ENCODE peak calls at places on chromosomes 13 and 19, in ten cellular contexts. P is left lobe of liver; F is upper lobe of right lung; M is RWPE1; U is stimulated activated CD8-positive, alpha-beta memory T cell treated with anti-CD3 and anti-CD28 coated beads, Interleukin-7, amount 100 ng/mL, for 1 hour; H is GM04503; D is astrocyte of the hippocampus; G is ELR; Z is A549; O is nucleus accumbens. L is an unnamed sample.

GRCh38 chr13:112619730-112620639 is 32.0 kb upstream of the TUBGCP3 start:
- DNase-seq in P (no peak), F (no peak), M (peak; percentile 42), U (no peak), H (no peak), D (peak; percentile 71), G (peak; percentile 19), Z (no peak), O (no peak), L (no peak)

GRCh38 chr13:43229506-43229905 is 206.1 kb downstream of the DNAJC15 start:
- DNase-seq in P (no peak), F (no peak), M (no peak), U (no peak), H (no peak), D (peak; percentile 57), G (peak; percentile 87), Z (no peak), O (no peak), L (no peak)

GRCh38 chr19:3547301-3547731 is 8.3 kb downstream of the TEKTIP1 start:
- DNase-seq in P (no peak), F (no peak), M (no peak), U (no peak), H (no peak), D (no peak), G (peak; percentile 56), Z (no peak), O (no peak), L (no peak)

GRCh38 chr13:113764793-113765190 is 5.8 kb downstream of the TMEM255B start:
- DNase-seq in P (no peak), F (peak; percentile 55), M (no peak), U (no peak), H (no peak), D (no peak), G (no peak), Z (no peak), O (no peak), L (no peak)

GRCh38 chr13:105165449-105166125 is 1369.9 kb downstream of the EFNB2 start:
- DNase-seq in P (no peak), F (peak; percentile 71), M (no peak), U (no peak), H (no peak), D (no peak), G (no peak), Z (no peak), O (no peak), L (no peak)

GRCh38 chr13:105377452-105377851 is 1158.0 kb downstream of the EFNB2 start:
- DNase-seq in P (no peak), F (no peak), M (no peak), U (no peak), H (no peak), D (no peak), G (no peak), Z (no peak), O (no peak), L (no peak)

GRCh38 chr13:112782433-112783010 is 92.7 kb downstream of the ATP11A start:
- DNase-seq in P (peak; percentile 32), F (no peak), M (no peak), U (no peak), H (no peak), D (peak; percentile 56), G (no peak), Z (no peak), O (no peak), L (no peak)

GRCh38 chr19:13872695-13873389 is 4.1 kb upstream of the NANOS3 start:
- DNase-seq in P (no peak), F (no peak), M (no peak), U (no peak), H (no peak), D (peak; percentile 26), G (peak; percentile 25), Z (peak; percentile 71), O (no peak), L (no peak)

GRCh38 chr13:84567848-84568247 is 685.6 kb upstream of the SLITRK1 start:
- DNase-seq in P (no peak), F (no peak), M (no peak), U (no peak), H (no peak), D (no peak), G (no peak), Z (no peak), O (no peak), L (no peak)

GRCh38 chr13:69571606-69572323 is 535.9 kb upstream of the ATXN8OS start:
- DNase-seq in P (no peak), F (no peak), M (no peak), U (no peak), H (no peak), D (peak; percentile 12), G (no peak), Z (no peak), O (no peak), L (no peak)

GRCh38 chr19:16216744-16217670 is 19.3 kb downstream of the AP1M1 start:
- DNase-seq in P (no peak), F (no peak), M (no peak), U (no peak), H (no peak), D (no peak), G (no peak), Z (no peak), O (no peak), L (no peak)

GRCh38 chr13:44967656-44968451 is 21.4 kb downstream of the NUFIP1 start:
- DNase-seq in P (no peak), F (no peak), M (no peak), U (no peak), H (no peak), D (peak; percentile 35), G (peak; percentile 11), Z (no peak), O (no peak), L (no peak)

GRCh38 chr19:6415592-6416190 is 8.9 kb downstream of the KHSRP start:
- DNase-seq in P (no peak), F (no peak), M (no peak), U (no peak), H (no peak), D (no peak), G (no peak), Z (no peak), O (no peak), L (no peak)

GRCh38 chr13:110561335-110562033 is at the start of gene RAB20:
- DNase-seq in P (peak; percentile 95), F (peak; percentile 95), M (peak; percentile 87), U (peak; percentile 23), H (no peak), D (peak; percentile 91), G (peak; percentile 88), Z (peak; percentile 45), O (peak; percentile 46), L (peak; percentile 48)

GRCh38 chr19:33397536-33398360 is 24.2 kb downstream of the CEBPG start:
- DNase-seq in P (peak; percentile 47), F (peak; percentile 54), M (no peak), U (no peak), H (no peak), D (no peak), G (no peak), Z (no peak), O (no peak), L (no peak)

GRCh38 chr13:30718661-30719520 is 16.5 kb upstream of the ALOX5AP start:
- DNase-seq in P (no peak), F (no peak), M (peak; percentile 86), U (no peak), H (peak; percentile 69), D (peak; percentile 68), G (peak; percentile 97), Z (peak; percentile 25), O (no peak), L (no peak)

GRCh38 chr13:76711515-76712182 is 174.6 kb downstream of the KCTD12 start:
- DNase-seq in P (no peak), F (no peak), M (peak; percentile 72), U (no peak), H (peak; percentile 94), D (peak; percentile 81), G (peak; percentile 86), Z (no peak), O (no peak), L (no peak)

GRCh38 chr13:23175920-23176319 is 4.9 kb upstream of the SGCG start:
- DNase-seq in P (no peak), F (no peak), M (peak; percentile 15), U (no peak), H (no peak), D (no peak), G (peak; percentile 39), Z (no peak), O (no peak), L (no peak)

GRCh38 chr19:11458236-11458900 is 22.5 kb downstream of the ELAVL3 start:
- DNase-seq in P (no peak), F (no peak), M (no peak), U (no peak), H (no peak), D (no peak), G (no peak), Z (no peak), O (no peak), L (no peak)

GRCh38 chr13:100440756-100441421 is 147.7 kb downstream of the GGACT start:
- DNase-seq in P (no peak), F (no peak), M (no peak), U (no peak), H (peak; percentile 27), D (peak; percentile 11), G (peak; percentile 77), Z (no peak), O (no peak), L (no peak)

GRCh38 chr19:18529782-18530181 is 7.9 kb upstream of the ELL start:
- DNase-seq in P (no peak), F (no peak), M (no peak), U (no peak), H (no peak), D (no peak), G (peak; percentile 44), Z (no peak), O (no peak), L (no peak)

GRCh38 chr13:30422056-30422914 is at the start of gene UBE2L5:
- DNase-seq in P (peak; percentile 82), F (peak; percentile 91), M (peak; percentile 54), U (peak; percentile 34), H (no peak), D (peak; percentile 86), G (peak; percentile 87), Z (peak; percentile 9), O (peak; percentile 53), L (no peak)

GRCh38 chr13:113139580-113139979 is 17.0 kb downstream of the F10 start:
- DNase-seq in P (peak; percentile 14), F (no peak), M (no peak), U (no peak), H (no peak), D (no peak), G (no peak), Z (no peak), O (no peak), L (no peak)

GRCh38 chr19:38583219-38583984 is 34.4 kb downstream of the MAP4K1 start:
- DNase-seq in P (no peak), F (no peak), M (no peak), U (no peak), H (no peak), D (no peak), G (no peak), Z (no peak), O (no peak), L (no peak)

GRCh38 chr13:97307882-97308624 is 85.9 kb downstream of the MBNL2 start:
- DNase-seq in P (peak; percentile 55), F (no peak), M (peak; percentile 41), U (no peak), H (peak; percentile 67), D (peak; percentile 87), G (peak; percentile 85), Z (peak; percentile 50), O (peak; percentile 51), L (no peak)

GRCh38 chr19:4976412-4977298 is 7.7 kb downstream of the KDM4B start:
- DNase-seq in P (peak; percentile 62), F (peak; percentile 87), M (peak; percentile 76), U (no peak), H (peak; percentile 91), D (peak; percentile 86), G (peak; percentile 97), Z (peak; percentile 62), O (peak; percentile 45), L (peak; percentile 52)

GRCh38 chr13:77918391-77919261 is at the start of gene EDNRB:
- DNase-seq in P (peak; percentile 45), F (peak; percentile 79), M (peak; percentile 26), U (no peak), H (no peak), D (peak; percentile 59), G (peak; percentile 42), Z (peak; percentile 25), O (peak; percentile 8), L (no peak)